ENCODE peak calls at places on chromosomes 13 and 19, in ten cellular contexts. U, J, S, D, L, P, E, I, M and R are unnamed samples.

GRCh38 chr19:16197188-16197621 is 506 bp upstream of the AP1M1 start:
- DNase-seq in J (peak), I (peak), M (no peak), U (no peak), E (no peak), P (no peak), S (peak), L (no peak), D (no peak), R (peak)

GRCh38 chr13:46552888-46553520 is at the start of gene LRCH1:
- DNase-seq in M (peak), P (peak), L (peak), J (peak), D (peak), E (peak), U (no peak), I (peak), S (peak), R (peak)

GRCh38 chr19:6060600-6061391 is 49.5 kb downstream of the RFX2 start:
- DNase-seq in P (no peak), L (no peak), U (no peak), D (no peak), S (peak), M (peak), J (peak), I (no peak), E (no peak), R (no peak)

GRCh38 chr13:46181799-46182490 is at the start of gene LCP1:
- DNase-seq in U (no peak), I (no peak), S (peak), D (peak), L (no peak), E (peak), J (peak), M (peak), P (peak), R (peak)

GRCh38 chr13:51844862-51845573 is at the start of gene TMEM272:
- DNase-seq in S (peak), P (peak), M (peak), I (peak), E (no peak), D (peak), U (peak), L (peak), J (peak), R (peak)

GRCh38 chr13:51518847-51519246 is 65.4 kb upstream of the WDFY2 start:
- DNase-seq in E (no peak), I (no peak), J (peak), P (no peak), D (no peak), U (no peak), L (no peak), S (peak), M (peak), R (no peak)

GRCh38 chr19:30851646-30852045 is 479.5 kb downstream of the ZNF536 start:
- DNase-seq in D (no peak), J (no peak), U (no peak), M (no peak), S (no peak), P (no peak), E (no peak), L (no peak), I (no peak), R (no peak)

GRCh38 chr13:92823059-92823458 is 403.5 kb upstream of the GPC6 start:
- DNase-seq in L (no peak), U (no peak), P (no peak), I (no peak), D (no peak), E (no peak), S (no peak), M (no peak), J (no peak), R (no peak)

GRCh38 chr19:10226021-10226375 is 5.1 kb downstream of the S1PR2 start:
- DNase-seq in I (no peak), E (no peak), M (no peak), D (no peak), L (peak), P (no peak), S (no peak), U (no peak), J (no peak), R (no peak)

GRCh38 chr19:13118424-13119193 is 545 bp downstream of the NACC1 start:
- DNase-seq in E (no peak), M (peak), U (no peak), I (no peak), L (peak), D (peak), S (peak), J (peak), P (no peak), R (peak)

GRCh38 chr19:55341191-55342043 is 1.7 kb downstream of the KMT5C start:
- DNase-seq in I (no peak), L (peak), U (peak), J (peak), P (peak), D (peak), M (peak), S (peak), E (no peak), R (peak)

GRCh38 chr19:17078920-17079709 is 3.5 kb downstream of the MYO9B start:
- DNase-seq in L (no peak), J (no peak), U (no peak), P (no peak), D (no peak), M (no peak), E (no peak), I (no peak), S (no peak), R (no peak)